ENCODE peak calls at places on chromosomes 2 and 18, in seven cellular contexts. S is stomach; J is SJSA1; Q is AG04450; I is activated naive CD8-positive, alpha-beta T cell treated with anti-CD3 and anti-CD28 coated beads for 36 hours; D is COLO829; K is GM19239. Z is an unnamed sample.

GRCh38 chr18:13835202-13835601 is 11.3 kb downstream of the MC5R start:
- DNase-seq in Q (no peak), K (no peak), I (no peak), J (no peak), S (no peak), D (no peak), Z (no peak)

GRCh38 chr2:109374548-109375130 is 239.1 kb downstream of the SEPTIN10 start:
- DNase-seq in Q (no peak), J (peak), D (no peak), S (peak), I (no peak), K (no peak), Z (peak)

GRCh38 chr2:197515277-197515797 is 529 bp upstream of the MOB4 start:
- DNase-seq in I (no peak), D (no peak), K (no peak), J (no peak), Q (no peak), S (no peak), Z (no peak)

GRCh38 chr2:119545076-119545475 is 827 bp downstream of the CFAP221 start:
- DNase-seq in D (no peak), J (no peak), Q (no peak), K (no peak), S (no peak), I (no peak), Z (no peak)

GRCh38 chr2:231134910-231135650 is 10.2 kb upstream of the HTR2B start:
- DNase-seq in K (no peak), Q (no peak), D (no peak), S (no peak), J (no peak), I (no peak), Z (no peak)

GRCh38 chr2:202780514-202781021 is 91.0 kb downstream of the ICA1L start:
- DNase-seq in Q (peak), S (no peak), D (no peak), J (no peak), K (peak), I (peak), Z (peak)

GRCh38 chr18:38587571-38587970 is 1022.0 kb upstream of the CELF4 start:
- DNase-seq in K (no peak), I (no peak), D (no peak), J (no peak), Q (no peak), S (no peak), Z (no peak)

GRCh38 chr2:232894746-232895145 is 24.7 kb downstream of the SNORC start:
- DNase-seq in I (no peak), S (peak), D (no peak), Q (no peak), J (peak), K (no peak), Z (no peak)

GRCh38 chr2:67500541-67500940 is 103.4 kb downstream of the ETAA1 start:
- DNase-seq in J (no peak), K (no peak), Q (peak), D (no peak), S (no peak), I (no peak), Z (no peak)

GRCh38 chr2:96683307-96683706 is 40.7 kb downstream of the FER1L5 start:
- DNase-seq in D (no peak), I (no peak), K (no peak), J (no peak), S (no peak), Q (no peak), Z (no peak)

GRCh38 chr2:47867205-47867604 is 39.1 kb downstream of the FBXO11 start:
- DNase-seq in I (no peak), D (peak), J (peak), K (no peak), S (no peak), Q (no peak), Z (no peak)

GRCh38 chr2:157838442-157839161 is 37.5 kb downstream of the ACVR1 start:
- DNase-seq in D (peak), Q (peak), K (no peak), J (peak), I (peak), S (peak), Z (no peak)

GRCh38 chr2:207240649-207241048 is 74.9 kb upstream of the KLF7 start:
- DNase-seq in Q (no peak), D (no peak), J (no peak), K (no peak), I (no peak), S (no peak), Z (peak)

GRCh38 chr2:223513771-223514455 is 88.2 kb downstream of the SCG2 start:
- DNase-seq in D (no peak), S (no peak), Q (no peak), I (no peak), K (no peak), J (no peak), Z (no peak)

GRCh38 chr2:70888389-70888924 is 47.2 kb upstream of the ATP6V1B1 start:
- DNase-seq in J (no peak), D (no peak), Q (no peak), S (no peak), I (no peak), K (no peak), Z (no peak)

GRCh38 chr2:41894563-41895333 is 153.1 kb upstream of the PKDCC start:
- DNase-seq in S (no peak), K (no peak), J (no peak), I (no peak), D (no peak), Q (no peak), Z (no peak)

GRCh38 chr2:30653847-30654246 is 153.4 kb downstream of the CAPN13 start:
- DNase-seq in Q (no peak), S (no peak), I (no peak), J (no peak), K (no peak), D (no peak), Z (no peak)

GRCh38 chr2:239813261-239814135 is 211.6 kb downstream of the NDUFA10 start:
- DNase-seq in D (no peak), J (peak), K (no peak), Q (no peak), I (no peak), S (no peak), Z (no peak)

GRCh38 chr2:196783431-196784094 is 15.9 kb downstream of the GTF3C3 start:
- DNase-seq in S (no peak), I (peak), Q (no peak), D (no peak), K (no peak), J (no peak), Z (peak)

GRCh38 chr2:229392214-229392613 is 121.1 kb upstream of the PID1 start:
- DNase-seq in K (no peak), J (no peak), Q (no peak), D (no peak), S (no peak), I (no peak), Z (no peak)

GRCh38 chr2:196551014-196551413 is 88.5 kb upstream of the CCDC150 start:
- DNase-seq in Q (no peak), K (no peak), J (no peak), D (no peak), S (no peak), I (no peak), Z (no peak)

GRCh38 chr18:26356045-26356785 is 130.0 kb downstream of the TAF4B start:
- DNase-seq in I (no peak), S (no peak), K (no peak), D (no peak), J (no peak), Q (no peak), Z (no peak)

GRCh38 chr2:14866953-14867352 is 234.4 kb downstream of the LRATD1 start:
- DNase-seq in I (no peak), K (no peak), Q (no peak), J (no peak), S (no peak), D (no peak), Z (no peak)

GRCh38 chr2:128317186-128317897 is 1.3 kb downstream of the HS6ST1 start:
- DNase-seq in Q (no peak), J (peak), K (peak), S (peak), I (peak), D (no peak), Z (peak)

GRCh38 chr18:12906773-12907172 is 22.7 kb upstream of the PTPN2 start:
- DNase-seq in I (no peak), Q (no peak), K (no peak), D (no peak), J (no peak), S (no peak), Z (no peak)

GRCh38 chr18:75752864-75753263 is 325.4 kb upstream of the SMIM21 start:
- DNase-seq in Q (no peak), J (no peak), D (no peak), I (no peak), S (no peak), K (no peak), Z (no peak)

GRCh38 chr2:16155351-16156145 is 215.2 kb downstream of the MYCN start:
- DNase-seq in J (no peak), I (no peak), Q (no peak), D (no peak), K (no peak), S (no peak), Z (no peak)

GRCh38 chr18:58139627-58140026 is 95.6 kb downstream of the NEDD4L start:
- DNase-seq in K (no peak), J (no peak), Q (no peak), I (no peak), D (no peak), S (no peak), Z (no peak)

GRCh38 chr2:72913531-72914225 is 3.6 kb upstream of the EMX1 start:
- DNase-seq in Q (no peak), I (no peak), D (no peak), S (peak), J (peak), K (no peak), Z (no peak)

GRCh38 chr2:28904295-28904694 is 9.8 kb downstream of the WDR43 start:
- DNase-seq in I (no peak), S (no peak), Q (no peak), J (no peak), K (no peak), D (no peak), Z (no peak)